ENCODE peak calls at places on chromosomes 2 and 18, in five cellular contexts. Y is K562, D is HepG2, P is SK-N-SH, F is H1. W is an unnamed sample.

GRCh38 chr2:64604929-64605550 is 48.7 kb downstream of the SERTAD2 start:
- DNase-seq in D (no peak), Y (no peak), P (no peak), F (no peak), W (no peak)

GRCh38 chr2:64700133-64700809 is 46.6 kb upstream of the SERTAD2 start:
- DNase-seq in P (no peak), F (no peak), Y (no peak), D (no peak), W (peak; percentile 62)

GRCh38 chr2:86704482-86704971 is 15.6 kb upstream of the RMND5A start:
- DNase-seq in Y (no peak), D (peak; percentile 70), P (no peak), F (no peak), W (no peak)

GRCh38 chr18:11105463-11105862 is 43.9 kb downstream of the PIEZO2 start:
- DNase-seq in F (no peak), D (no peak), Y (no peak), P (no peak), W (no peak)

GRCh38 chr2:65353046-65353445 is 79.4 kb downstream of the SPRED2 start:
- DNase-seq in Y (peak; percentile 23), P (no peak), D (no peak), F (no peak), W (no peak)

GRCh38 chr18:79770501-79770815 is 27.3 kb upstream of the KCNG2 start:
- DNase-seq in F (no peak), P (no peak), Y (no peak), D (no peak), W (no peak)

GRCh38 chr2:54613794-54614257 is 109.6 kb upstream of the EML6 start:
- DNase-seq in F (no peak), Y (no peak), D (no peak), P (no peak), W (no peak)

GRCh38 chr18:14965553-14965952 is 217.6 kb downstream of the ANKRD30B start:
- DNase-seq in Y (no peak), P (no peak), F (no peak), D (no peak), W (no peak)

GRCh38 chr2:16218651-16219050 is 278.3 kb downstream of the MYCN start:
- DNase-seq in D (peak; percentile 33), F (no peak), P (peak; percentile 72), Y (peak; percentile 39), W (no peak)

GRCh38 chr2:191165190-191165643 is 14.4 kb upstream of the STAT4 start:
- DNase-seq in P (peak; percentile 44), D (peak; percentile 23), Y (peak; percentile 20), F (no peak), W (no peak)

GRCh38 chr2:86066915-86067314 is 38.8 kb downstream of the POLR1A start:
- DNase-seq in F (no peak), P (no peak), D (no peak), Y (no peak), W (no peak)

GRCh38 chr2:17298453-17298852 is 219.8 kb downstream of the RAD51AP2 start:
- DNase-seq in Y (no peak), D (peak; percentile 64), F (no peak), P (no peak), W (no peak)

GRCh38 chr2:241408849-241409248 is 52.8 kb downstream of the FARP2 start:
- DNase-seq in Y (no peak), F (no peak), D (no peak), P (no peak), W (no peak)

GRCh38 chr18:36153203-36153602 is 23.5 kb downstream of the ELP2 start:
- DNase-seq in Y (no peak), P (no peak), D (peak; percentile 23), F (no peak), W (no peak)

GRCh38 chr18:39839782-39840181 is 2115.3 kb upstream of the PIK3C3 start:
- DNase-seq in D (no peak), P (no peak), F (no peak), Y (no peak), W (no peak)

GRCh38 chr2:55804535-55804934 is 110.9 kb upstream of the PNPT1 start:
- DNase-seq in P (no peak), D (no peak), Y (no peak), F (no peak), W (no peak)

GRCh38 chr2:189533274-189534035 is 47.1 kb downstream of the SLC40A1 start:
- DNase-seq in F (no peak), Y (no peak), D (peak; percentile 77), P (no peak), W (no peak)

GRCh38 chr2:190404487-190404886 is 3.7 kb upstream of the MFSD6 start:
- DNase-seq in F (no peak), P (no peak), D (no peak), Y (peak; percentile 65), W (no peak)

GRCh38 chr2:237978058-237978712 is 11.4 kb downstream of the UBE2F start:
- DNase-seq in D (no peak), P (peak; percentile 88), Y (peak; percentile 72), F (no peak), W (no peak)

GRCh38 chr2:60249879-60250278 is 303.6 kb downstream of the BCL11A start:
- DNase-seq in F (no peak), P (no peak), Y (no peak), D (no peak), W (no peak)

GRCh38 chr2:137951606-137952005 is 12.7 kb upstream of the HNMT start:
- DNase-seq in P (no peak), D (no peak), Y (no peak), F (no peak), W (no peak)

GRCh38 chr18:8868779-8869415 is 163.5 kb downstream of the MTCL1 start:
- DNase-seq in D (no peak), Y (no peak), F (no peak), P (no peak), W (no peak)

GRCh38 chr2:118852605-118853128 is 5.2 kb upstream of the EN1 start:
- DNase-seq in F (no peak), P (peak; percentile 46), Y (no peak), D (no peak), W (no peak)

GRCh38 chr2:143158500-143159262 is 29.5 kb downstream of the ARHGAP15 start:
- DNase-seq in P (no peak), F (no peak), Y (no peak), D (no peak), W (no peak)

GRCh38 chr2:200901459-200902072 is 12.4 kb downstream of the NIF3L1 start:
- DNase-seq in P (peak; percentile 79), D (peak; percentile 94), Y (peak; percentile 78), F (peak; percentile 50), W (peak; percentile 72)

GRCh38 chr2:218400167-218400929 is 680 bp downstream of the CTDSP1 start:
- DNase-seq in P (peak; percentile 81), Y (peak; percentile 58), D (no peak), F (no peak), W (no peak)

GRCh38 chr18:70380915-70381896 is 92.4 kb downstream of the SOCS6 start:
- DNase-seq in D (peak; percentile 98), F (no peak), P (no peak), Y (peak; percentile 70), W (no peak)
- TF ChIP-seq SIN3A in D (peak; percentile 73), F (no peak), P (no peak), Y (no peak), W (no peak)

DNA sequence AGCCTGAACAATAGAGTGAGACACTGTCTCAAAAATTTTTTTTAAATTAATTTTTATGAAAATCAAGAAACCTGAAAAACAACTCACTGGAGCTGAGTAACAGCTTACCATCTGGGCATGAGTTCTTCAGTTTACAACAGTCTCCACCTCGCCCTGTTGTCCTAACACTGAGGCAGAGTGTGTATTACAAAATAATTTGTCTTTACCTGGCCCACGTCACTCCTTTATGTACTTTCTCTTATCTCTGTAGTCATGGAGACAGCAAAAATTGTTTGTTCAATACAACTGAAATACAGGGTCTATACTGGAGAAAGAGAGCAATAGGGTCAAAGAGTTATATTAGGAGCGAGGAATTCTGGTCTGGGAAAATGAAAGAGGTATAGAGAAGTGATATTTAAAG is 48.1 kb downstream of the CYTIP start:
- DNase-seq in F (no peak), P (no peak), D (peak; percentile 22), Y (no peak), W (no peak)
- TF ChIP-seq TAF1 in F (no peak), P (no peak), D (no peak), Y (no peak), W (no peak)

DNA sequence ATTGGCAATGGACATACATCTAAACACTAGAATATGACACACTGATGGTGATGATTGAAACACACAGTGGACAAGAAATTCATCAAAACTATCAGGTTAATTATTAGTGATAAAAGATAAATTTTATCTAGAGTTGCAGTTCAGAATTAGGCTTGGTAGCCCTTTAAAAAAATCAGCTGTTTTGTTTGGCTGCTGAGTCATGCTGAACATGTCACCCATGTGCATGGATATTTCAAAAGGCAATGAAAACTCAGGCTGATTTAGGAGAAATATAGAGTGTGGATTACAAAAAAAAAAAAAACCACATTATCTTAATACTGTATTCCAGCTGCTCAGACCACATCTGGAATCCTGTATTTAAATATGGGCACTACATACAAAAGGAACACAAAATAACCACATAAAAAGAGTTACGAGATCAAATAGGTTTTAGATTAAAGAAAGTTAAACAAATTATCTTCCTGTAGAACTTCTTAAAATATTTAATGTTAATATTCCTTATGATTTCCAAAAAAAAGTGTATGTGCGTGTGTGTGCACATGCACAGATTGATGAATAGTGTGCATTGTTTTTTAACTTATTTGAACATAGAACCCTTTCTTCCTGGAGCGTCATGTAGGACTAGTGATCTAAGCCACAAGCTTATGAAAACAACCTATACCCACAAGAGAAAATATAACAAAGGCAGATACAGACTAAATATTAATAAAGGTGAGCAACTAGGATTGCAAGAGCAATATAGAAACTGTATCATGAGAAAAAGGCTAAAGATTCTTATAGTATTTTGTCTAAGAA is 186.2 kb downstream of the STK39 start:
- DNase-seq in D (no peak), F (no peak), Y (no peak), P (no peak), W (no peak)
- TF ChIP-seq USF2 in D (no peak), F (no peak), Y (no peak), P (no peak), W (no peak)

GRCh38 chr18:59730896-59731295 is 33.7 kb upstream of the CCBE1 start:
- DNase-seq in P (no peak), D (no peak), Y (no peak), F (no peak), W (no peak)

GRCh38 chr18:59735269-59735860 is 38.1 kb upstream of the CCBE1 start:
- DNase-seq in P (peak; percentile 45), D (no peak), Y (no peak), F (no peak), W (no peak)

GRCh38 chr18:59733411-59733810 is 36.2 kb upstream of the CCBE1 start:
- DNase-seq in D (no peak), P (no peak), Y (no peak), F (no peak), W (no peak)

GRCh38 chr18:59725177-59725576 is 28.0 kb upstream of the CCBE1 start:
- DNase-seq in F (no peak), D (no peak), Y (no peak), P (no peak), W (no peak)

GRCh38 chr18:59729781-59730180 is 32.6 kb upstream of the CCBE1 start:
- DNase-seq in D (no peak), F (no peak), Y (no peak), P (no peak), W (no peak)
- TF ChIP-seq SIN3A in D (no peak), F (no peak), Y (no peak), P (no peak), W (no peak)